ENCODE peak calls at places on chromosomes 3 and 15, in eight cellular contexts. One of them, this sample, is unnamed.
A peak's percentile ranks its signal among the peaks of the same experiment; 100 is the strongest.

GRCh38 chr15:74809951-74810350 is 2.7 kb upstream of the LMAN1L start:
- DNase-seq in NCI-H345: no peak
- DNase-seq in AG08396: no peak
- DNase-seq in brain pericyte: no peak
- DNase-seq in natural killer cell: no peak
- DNase-seq in EH: peak; percentile 63
- DNase-seq in CD4-positive, alpha-beta memory T cell: no peak
- DNase-seq in DMS79 treated with DMSO at 0.1 percent for 48 hours: no peak
- DNase-seq in this sample: peak; percentile 42

GRCh38 chr3:193140381-193140780 is 100.6 kb upstream of the PLAAT1 start:
- DNase-seq in NCI-H345: no peak
- DNase-seq in AG08396: no peak
- DNase-seq in brain pericyte: no peak
- DNase-seq in natural killer cell: no peak
- DNase-seq in EH: no peak
- DNase-seq in CD4-positive, alpha-beta memory T cell: no peak
- DNase-seq in DMS79 treated with DMSO at 0.1 percent for 48 hours: no peak
- DNase-seq in this sample: no peak

GRCh38 chr3:12875857-12876451 is 34.6 kb upstream of the RPL32 start:
- DNase-seq in NCI-H345: no peak
- DNase-seq in AG08396: peak; percentile 70
- DNase-seq in brain pericyte: no peak
- DNase-seq in natural killer cell: no peak
- DNase-seq in EH: peak; percentile 65
- DNase-seq in CD4-positive, alpha-beta memory T cell: no peak
- DNase-seq in DMS79 treated with DMSO at 0.1 percent for 48 hours: no peak
- DNase-seq in this sample: peak; percentile 59

GRCh38 chr3:195583831-195584542 is at the start of gene APOD:
- DNase-seq in NCI-H345: no peak
- DNase-seq in AG08396: peak; percentile 22
- DNase-seq in brain pericyte: no peak
- DNase-seq in natural killer cell: no peak
- DNase-seq in EH: peak; percentile 39
- DNase-seq in CD4-positive, alpha-beta memory T cell: no peak
- DNase-seq in DMS79 treated with DMSO at 0.1 percent for 48 hours: peak; percentile 91
- DNase-seq in this sample: peak; percentile 27

GRCh38 chr3:171472552-171472951 is 12.3 kb upstream of the TNIK start:
- DNase-seq in NCI-H345: no peak
- DNase-seq in AG08396: no peak
- DNase-seq in brain pericyte: no peak
- DNase-seq in natural killer cell: no peak
- DNase-seq in EH: no peak
- DNase-seq in CD4-positive, alpha-beta memory T cell: no peak
- DNase-seq in DMS79 treated with DMSO at 0.1 percent for 48 hours: no peak
- DNase-seq in this sample: no peak

GRCh38 chr3:50268703-50269451 is at the start of gene SEMA3B:
- DNase-seq in NCI-H345: peak; percentile 25
- DNase-seq in AG08396: peak; percentile 79
- DNase-seq in brain pericyte: no peak
- DNase-seq in natural killer cell: no peak
- DNase-seq in EH: peak; percentile 89
- DNase-seq in CD4-positive, alpha-beta memory T cell: no peak
- DNase-seq in DMS79 treated with DMSO at 0.1 percent for 48 hours: no peak
- DNase-seq in this sample: peak; percentile 89

GRCh38 chr3:119173325-119173724 is at the start of gene UPK1B:
- DNase-seq in NCI-H345: no peak
- DNase-seq in AG08396: no peak
- DNase-seq in brain pericyte: no peak
- DNase-seq in natural killer cell: no peak
- DNase-seq in EH: no peak
- DNase-seq in CD4-positive, alpha-beta memory T cell: no peak
- DNase-seq in DMS79 treated with DMSO at 0.1 percent for 48 hours: no peak
- DNase-seq in this sample: no peak

GRCh38 chr15:93066834-93067648 is 22.0 kb downstream of the RGMA start:
- DNase-seq in NCI-H345: no peak
- DNase-seq in AG08396: no peak
- DNase-seq in brain pericyte: no peak
- DNase-seq in natural killer cell: no peak
- DNase-seq in EH: peak; percentile 31
- DNase-seq in CD4-positive, alpha-beta memory T cell: no peak
- DNase-seq in DMS79 treated with DMSO at 0.1 percent for 48 hours: no peak
- DNase-seq in this sample: no peak

GRCh38 chr15:60649845-60650548 is 171.1 kb upstream of the ICE2 start:
- DNase-seq in NCI-H345: no peak
- DNase-seq in AG08396: no peak
- DNase-seq in brain pericyte: no peak
- DNase-seq in natural killer cell: no peak
- DNase-seq in EH: no peak
- DNase-seq in CD4-positive, alpha-beta memory T cell: peak; percentile 85
- DNase-seq in DMS79 treated with DMSO at 0.1 percent for 48 hours: peak; percentile 26
- DNase-seq in this sample: no peak

GRCh38 chr15:59138243-59138642 is 33.3 kb downstream of the CCNB2 start:
- DNase-seq in NCI-H345: no peak
- DNase-seq in AG08396: peak; percentile 47
- DNase-seq in brain pericyte: no peak
- DNase-seq in natural killer cell: peak; percentile 35
- DNase-seq in EH: peak; percentile 47
- DNase-seq in CD4-positive, alpha-beta memory T cell: peak; percentile 61
- DNase-seq in DMS79 treated with DMSO at 0.1 percent for 48 hours: no peak
- DNase-seq in this sample: peak; percentile 51

GRCh38 chr3:122555275-122556071 is 8.6 kb downstream of the PARP9 start:
- DNase-seq in NCI-H345: no peak
- DNase-seq in AG08396: peak; percentile 53
- DNase-seq in brain pericyte: no peak
- DNase-seq in natural killer cell: no peak
- DNase-seq in EH: no peak
- DNase-seq in CD4-positive, alpha-beta memory T cell: no peak
- DNase-seq in DMS79 treated with DMSO at 0.1 percent for 48 hours: no peak
- DNase-seq in this sample: peak; percentile 35

GRCh38 chr3:119323401-119324107 is 29.4 kb downstream of the ARHGAP31 start:
- DNase-seq in NCI-H345: peak; percentile 9
- DNase-seq in AG08396: no peak
- DNase-seq in brain pericyte: no peak
- DNase-seq in natural killer cell: no peak
- DNase-seq in EH: no peak
- DNase-seq in CD4-positive, alpha-beta memory T cell: no peak
- DNase-seq in DMS79 treated with DMSO at 0.1 percent for 48 hours: peak; percentile 46
- DNase-seq in this sample: no peak

GRCh38 chr3:167740961-167741587 is 5.6 kb downstream of the SERPINI1 start:
- DNase-seq in NCI-H345: peak; percentile 6
- DNase-seq in AG08396: peak; percentile 9
- DNase-seq in brain pericyte: no peak
- DNase-seq in natural killer cell: no peak
- DNase-seq in EH: peak; percentile 42
- DNase-seq in CD4-positive, alpha-beta memory T cell: peak; percentile 13
- DNase-seq in DMS79 treated with DMSO at 0.1 percent for 48 hours: no peak
- DNase-seq in this sample: peak; percentile 30

GRCh38 chr3:126753191-126754160 is 49.4 kb downstream of the CHCHD6 start:
- DNase-seq in NCI-H345: no peak
- DNase-seq in AG08396: peak; percentile 46
- DNase-seq in brain pericyte: no peak
- DNase-seq in natural killer cell: no peak
- DNase-seq in EH: peak; percentile 93
- DNase-seq in CD4-positive, alpha-beta memory T cell: no peak
- DNase-seq in DMS79 treated with DMSO at 0.1 percent for 48 hours: no peak
- DNase-seq in this sample: peak; percentile 94

GRCh38 chr3:186414735-186415419 is 52.8 kb upstream of the DGKG start:
- DNase-seq in NCI-H345: peak; percentile 24
- DNase-seq in AG08396: peak; percentile 50
- DNase-seq in brain pericyte: no peak
- DNase-seq in natural killer cell: no peak
- DNase-seq in EH: peak; percentile 87
- DNase-seq in CD4-positive, alpha-beta memory T cell: no peak
- DNase-seq in DMS79 treated with DMSO at 0.1 percent for 48 hours: no peak
- DNase-seq in this sample: peak; percentile 78

GRCh38 chr3:59266551-59266950 is 216.7 kb upstream of the CFAP20DC start:
- DNase-seq in NCI-H345: no peak
- DNase-seq in AG08396: no peak
- DNase-seq in brain pericyte: no peak
- DNase-seq in natural killer cell: no peak
- DNase-seq in EH: no peak
- DNase-seq in CD4-positive, alpha-beta memory T cell: no peak
- DNase-seq in DMS79 treated with DMSO at 0.1 percent for 48 hours: no peak
- DNase-seq in this sample: no peak

GRCh38 chr3:190034446-190034845 is 86.3 kb downstream of the P3H2 start:
- DNase-seq in NCI-H345: no peak
- DNase-seq in AG08396: no peak
- DNase-seq in brain pericyte: no peak
- DNase-seq in natural killer cell: no peak
- DNase-seq in EH: no peak
- DNase-seq in CD4-positive, alpha-beta memory T cell: no peak
- DNase-seq in DMS79 treated with DMSO at 0.1 percent for 48 hours: no peak
- DNase-seq in this sample: no peak

GRCh38 chr15:64092075-64092820 is 1.4 kb downstream of the CIAO2A start:
- DNase-seq in NCI-H345: no peak
- DNase-seq in AG08396: no peak
- DNase-seq in brain pericyte: no peak
- DNase-seq in natural killer cell: no peak
- DNase-seq in EH: peak; percentile 25
- DNase-seq in CD4-positive, alpha-beta memory T cell: peak; percentile 57
- DNase-seq in DMS79 treated with DMSO at 0.1 percent for 48 hours: no peak
- DNase-seq in this sample: no peak